ENCODE peak calls at places on chromosomes 6 and 20, in four cellular contexts. P, S, D and F are unnamed samples. For H3K36me3, the result is how much of the 10 kb centered on the place peaks cover.

GRCh38 chr6:170162011-170162770 is 128.7 kb downstream of the DLL1 start:
- DNase-seq in P (no peak), D (no peak), S (no peak), F (no peak)

GRCh38 chr6:138013949-138014348 is 93.3 kb downstream of the PERP start:
- DNase-seq in S (no peak), P (no peak), D (no peak), F (peak)

GRCh38 chr6:154815938-154816820 is 83.0 kb downstream of the SCAF8 start:
- DNase-seq in P (no peak), S (peak), D (no peak), F (no peak)

GRCh38 chr6:29552512-29553051 is 7.0 kb downstream of the UBD start:
- DNase-seq in P (no peak), S (peak), D (no peak), F (peak)

GRCh38 chr6:54286141-54286540 is 22.1 kb upstream of the TINAG start:
- DNase-seq in D (no peak), P (no peak), S (peak), F (peak)

GRCh38 chr6:7060769-7061516 is 46.8 kb upstream of the RREB1 start:
- DNase-seq in S (no peak), P (peak), D (no peak), F (peak)

GRCh38 chr6:30769853-30770160 is 25.5 kb upstream of the IER3 start:
- DNase-seq in P (no peak), S (no peak), D (no peak), F (no peak)

GRCh38 chr6:127518212-127518709 is 874 bp downstream of the MTCL3 start:
- DNase-seq in D (no peak), S (no peak), P (no peak), F (no peak)

GRCh38 chr20:51487525-51488279 is 54.8 kb downstream of the NFATC2 start:
- DNase-seq in P (no peak), D (no peak), S (peak), F (peak)

GRCh38 chr20:41170386-41171105 is 33.2 kb downstream of the PLCG1 start:
- DNase-seq in P (no peak), D (peak), S (no peak), F (no peak)

GRCh38 chr6:62808575-62809293 is 402.5 kb upstream of the FKBP1C start:
- DNase-seq in P (no peak), D (no peak), S (no peak), F (no peak)

GRCh38 chr6:118313208-118313607 is 234.9 kb upstream of the PLN start:
- DNase-seq in P (no peak), D (no peak), S (peak), F (no peak)

GRCh38 chr6:38021571-38021970 is 202.0 kb downstream of the ZFAND3 start:
- DNase-seq in P (no peak), D (no peak), S (no peak), F (no peak)

GRCh38 chr6:138115877-138116660 is 8.8 kb upstream of the PERP start:
- DNase-seq in D (peak), S (peak), P (peak), F (peak)

GRCh38 chr6:47188588-47189021 is 121.1 kb downstream of the TNFRSF21 start:
- DNase-seq in S (peak), P (peak), D (peak), F (peak)

GRCh38 chr20:50312682-50313187 is 122.1 kb downstream of the CEBPB start:
- DNase-seq in S (peak), P (peak), D (peak), F (peak)

GRCh38 chr6:74357329-74357728 is 661.3 kb downstream of the CD109 start:
- DNase-seq in S (peak), P (no peak), D (no peak), F (no peak)

GRCh38 chr6:163031931-163032330 is 304.2 kb downstream of the PACRG start:
- DNase-seq in S (no peak), D (no peak), P (no peak), F (no peak)

GRCh38 chr6:68826501-68826900 is 191.4 kb downstream of the ADGRB3 start:
- DNase-seq in S (peak), D (no peak), P (no peak), F (no peak)

GRCh38 chr6:35713426-35713825 is 23.4 kb upstream of the ARMC12 start:
- DNase-seq in S (no peak), D (peak), P (no peak), F (no peak)

GRCh38 chr6:13688692-13689196 is 22.9 kb downstream of the RANBP9 start:
- DNase-seq in D (no peak), P (no peak), S (no peak), F (no peak)

GRCh38 chr6:13689511-13690256 is 22.0 kb downstream of the RANBP9 start:
- DNase-seq in D (no peak), S (no peak), P (no peak), F (no peak)

GRCh38 chr6:13683038-13683437 is 28.6 kb downstream of the RANBP9 start:
- DNase-seq in P (no peak), D (no peak), S (no peak), F (no peak)

GRCh38 chr6:13682346-13682745 is 29.3 kb downstream of the RANBP9 start:
- DNase-seq in S (no peak), D (no peak), P (no peak), F (no peak)

GRCh38 chr6:13687917-13688351 is 23.7 kb downstream of the RANBP9 start:
- DNase-seq in D (no peak), S (no peak), P (no peak), F (no peak)
- H3K4me3 ChIP-seq in D (no peak), S (no peak), P (no peak), F (no peak)

DNA sequence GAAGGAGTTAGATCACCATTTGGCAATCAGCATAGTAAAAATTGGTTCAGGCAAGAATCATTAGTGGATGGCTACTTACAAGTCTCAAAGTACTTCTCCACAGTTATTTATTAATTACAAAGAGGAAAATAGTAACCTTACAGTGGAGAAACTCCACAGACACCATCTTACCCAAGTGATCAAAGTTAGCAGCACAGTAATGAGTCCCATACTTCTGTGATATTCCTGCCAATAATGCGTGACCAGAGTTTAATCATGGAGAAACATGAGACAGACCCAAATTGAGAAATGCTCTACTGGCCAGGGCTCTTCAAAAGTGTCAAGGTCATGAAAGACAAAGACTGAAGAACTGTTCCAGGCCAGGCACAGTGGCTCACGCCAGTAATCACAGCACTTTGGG is 9.5 kb downstream of the TBC1D7 start:
- DNase-seq in P (no peak), D (no peak), S (no peak), F (no peak)
- H3K36me3 ChIP-seq in P (under half), D (under half), S (under half), F (under half)

DNA sequence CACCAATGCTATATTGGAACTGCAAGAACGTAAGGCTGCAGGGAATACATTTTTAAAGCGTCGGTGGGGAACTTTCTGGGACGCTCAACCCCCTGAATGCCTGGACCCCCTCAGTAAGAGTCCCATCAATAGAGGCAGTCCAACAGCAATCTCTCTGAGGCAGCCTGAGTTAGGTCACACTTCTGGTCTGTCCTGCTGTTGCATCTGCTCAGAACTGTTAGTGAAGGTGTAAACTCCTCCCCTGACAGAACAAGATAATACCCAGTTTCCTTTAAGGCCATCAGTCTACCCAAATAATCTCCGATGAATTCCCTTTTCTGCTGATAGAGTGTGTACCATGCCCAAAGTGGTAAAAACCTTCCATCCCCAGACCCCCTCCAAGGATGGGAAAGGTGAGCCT is 1.1 kb upstream of the RNGTT start:
- DNase-seq in S (no peak), P (no peak), D (no peak), F (no peak)
- H3K4me3 ChIP-seq in S (peak), P (no peak), D (peak), F (peak)

DNA sequence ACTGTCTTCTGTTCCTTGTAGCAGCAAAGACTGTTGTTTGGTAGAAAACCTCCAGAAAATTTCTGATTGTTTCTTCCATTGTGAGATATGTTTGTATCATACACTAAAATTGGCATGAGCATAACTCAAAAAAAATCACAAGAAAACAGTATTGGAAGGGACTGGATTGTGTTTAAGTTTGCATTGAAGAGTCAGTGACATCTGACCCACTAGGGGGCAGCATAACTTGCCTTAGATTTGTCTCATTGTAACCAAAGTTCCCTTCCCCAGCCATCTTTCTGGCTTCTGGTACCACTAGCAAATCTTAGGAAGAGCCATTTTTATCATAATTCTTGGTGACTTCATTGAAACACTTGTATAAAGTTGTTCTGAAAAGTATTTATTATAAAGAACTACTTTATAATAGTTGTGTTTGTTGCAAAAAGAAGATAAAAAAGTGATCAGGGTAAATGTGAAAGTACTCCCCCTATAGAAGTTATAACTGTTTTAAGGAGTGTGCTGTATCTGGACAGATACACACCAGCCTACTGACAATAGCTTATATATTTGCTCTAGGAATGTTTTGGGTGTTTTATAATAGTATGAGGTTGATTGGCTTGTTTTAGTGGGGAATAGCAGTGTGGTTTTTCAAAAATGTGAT is 7.7 kb downstream of the CSTF1 start:
- DNase-seq in S (peak), D (peak), P (peak), F (peak)
- H3K36me3 ChIP-seq in S (under half), D (under half), P (under half), F (under half)

GRCh38 chr6:1624071-1624847 is 14.5 kb downstream of the FOXC1 start:
- DNase-seq in S (no peak), D (no peak), P (no peak), F (no peak)
- H3K4me3 ChIP-seq in S (peak), D (peak), P (no peak), F (peak)

DNA sequence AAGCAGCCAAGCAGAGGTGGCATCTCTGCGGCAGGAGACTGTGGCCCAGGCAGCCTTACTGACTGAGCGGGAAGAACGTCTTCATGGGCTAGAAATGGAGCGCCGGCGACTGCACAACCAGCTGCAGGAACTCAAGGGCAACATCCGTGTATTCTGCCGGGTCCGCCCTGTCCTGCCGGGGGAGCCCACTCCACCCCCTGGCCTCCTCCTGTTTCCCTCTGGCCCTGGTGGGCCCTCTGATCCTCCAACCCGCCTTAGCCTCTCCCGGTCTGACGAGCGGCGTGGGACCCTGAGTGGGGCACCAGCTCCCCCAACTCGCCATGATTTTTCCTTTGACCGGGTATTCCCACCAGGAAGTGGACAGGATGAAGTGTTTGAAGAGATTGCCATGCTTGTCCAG is 5.9 kb upstream of the PHF1 start:
- DNase-seq in S (no peak), P (no peak), D (no peak), F (no peak)
- H3K36me3 ChIP-seq in S (under half), P (under half), D (under half), F (under half)